ENCODE peak calls at places on chromosome 14, in seven cellular contexts. U is dorsolateral prefrontal cortex, R is psoas muscle, X is mesothelial cell of epicardium, A is left lung, E is progenitor cell of endocrine pancreas, Y is thoracic aorta. H is an unnamed sample.

GRCh38 chr14:53409974-53410373 is 256.9 kb upstream of the DDHD1 start:
- DNase-seq in U (no peak), R (no peak), X (no peak), A (no peak), E (no peak), Y (no peak), H (no peak)

GRCh38 chr14:86646125-86646524 is 1116.2 kb downstream of the FLRT2 start:
- DNase-seq in U (no peak), R (no peak), X (no peak), A (no peak), E (no peak), Y (no peak), H (no peak)

GRCh38 chr14:21748869-21749303 is 75.3 kb upstream of the OR4E1 start:
- DNase-seq in U (peak; percentile 61), R (no peak), X (peak; percentile 48), A (no peak), E (peak; percentile 19), Y (no peak), H (peak; percentile 25)

GRCh38 chr14:21317433-21317832 is 37.5 kb downstream of the RPGRIP1 start:
- DNase-seq in U (no peak), R (no peak), X (no peak), A (no peak), E (no peak), Y (no peak), H (peak; percentile 49)

GRCh38 chr14:74572829-74573360 is 39.1 kb downstream of the LTBP2 start:
- DNase-seq in U (no peak), R (no peak), X (no peak), A (no peak), E (no peak), Y (no peak), H (no peak)

GRCh38 chr14:54737132-54737711 is 165.4 kb downstream of the GCH1 start:
- DNase-seq in U (no peak), R (no peak), X (no peak), A (no peak), E (no peak), Y (no peak), H (no peak)

GRCh38 chr14:58426819-58427288 is 477 bp downstream of the TIMM9 start:
- DNase-seq in U (peak; percentile 70), R (peak; percentile 63), X (peak; percentile 56), A (peak; percentile 65), E (peak; percentile 31), Y (peak; percentile 19), H (peak; percentile 62)

GRCh38 chr14:53341324-53341723 is 188.2 kb upstream of the DDHD1 start:
- DNase-seq in U (no peak), R (no peak), X (no peak), A (no peak), E (no peak), Y (no peak), H (no peak)

GRCh38 chr14:38065101-38065762 is 142.5 kb upstream of the SSTR1 start:
- DNase-seq in U (no peak), R (no peak), X (no peak), A (no peak), E (no peak), Y (no peak), H (no peak)

GRCh38 chr14:48805315-48805714 is 780.9 kb downstream of the RPS29 start:
- DNase-seq in U (no peak), R (no peak), X (no peak), A (no peak), E (no peak), Y (no peak), H (no peak)

GRCh38 chr14:64279719-64280668 is 14.2 kb downstream of the ESR2 start:
- DNase-seq in U (no peak), R (no peak), X (no peak), A (no peak), E (no peak), Y (no peak), H (no peak)

GRCh38 chr14:100142073-100143040 is 17.1 kb downstream of the DEGS2 start:
- DNase-seq in U (no peak), R (peak; percentile 23), X (peak; percentile 74), A (peak; percentile 47), E (peak; percentile 60), Y (no peak), H (no peak)

GRCh38 chr14:92728781-92729364 is 19.6 kb downstream of the LGMN start:
- DNase-seq in U (no peak), R (no peak), X (no peak), A (peak; percentile 65), E (no peak), Y (no peak), H (peak; percentile 50)

GRCh38 chr14:36066636-36067035 is 109.9 kb downstream of the PTCSC3 start:
- DNase-seq in U (no peak), R (no peak), X (no peak), A (no peak), E (no peak), Y (no peak), H (no peak)

GRCh38 chr14:59541731-59542130 is 34.9 kb downstream of the CCDC175 start:
- DNase-seq in U (no peak), R (no peak), X (no peak), A (no peak), E (no peak), Y (no peak), H (no peak)

GRCh38 chr14:36666416-36667206 is 5.0 kb downstream of the PAX9 start:
- DNase-seq in U (no peak), R (no peak), X (peak; percentile 49), A (no peak), E (peak; percentile 17), Y (no peak), H (peak; percentile 10)

GRCh38 chr14:39015360-39015961 is 87.6 kb downstream of the SEC23A start:
- DNase-seq in U (no peak), R (no peak), X (no peak), A (no peak), E (no peak), Y (no peak), H (peak; percentile 66)

GRCh38 chr14:100522616-100523021 is 64.6 kb downstream of the BEGAIN start:
- DNase-seq in U (peak; percentile 36), R (no peak), X (peak; percentile 17), A (peak; percentile 10), E (no peak), Y (no peak), H (no peak)

DNA sequence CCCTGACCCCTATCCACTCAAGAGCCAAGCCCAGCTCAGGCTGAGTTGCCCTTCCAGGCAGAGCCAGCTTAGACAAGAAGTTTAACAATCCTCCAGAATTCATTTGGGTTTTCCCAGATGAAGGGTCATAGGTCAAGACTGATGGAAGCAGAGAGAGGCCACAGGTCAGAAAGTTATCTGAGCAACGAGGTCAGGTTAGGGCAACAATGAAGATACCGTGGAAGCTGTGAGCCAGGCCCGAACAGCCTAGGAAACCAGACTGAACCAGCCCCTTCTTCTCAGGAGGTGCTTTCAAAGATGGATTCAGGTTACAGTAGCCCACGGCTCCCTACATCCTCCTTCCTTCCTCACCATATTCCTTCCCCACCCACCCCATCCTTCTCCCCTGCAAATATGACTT is 53.1 kb downstream of the RHOJ start:
- DNase-seq in U (no peak), R (no peak), X (no peak), A (no peak), E (no peak), Y (no peak), H (no peak)
- TF ChIP-seq CTCF in U (no peak), R (no peak), X (no peak), A (no peak), E (no peak), Y (no peak), H (no peak)

GRCh38 chr14:94879504-94879903 is 109.6 kb upstream of the GSC start:
- DNase-seq in U (no peak), R (no peak), X (no peak), A (no peak), E (no peak), Y (no peak), H (no peak)
- TF ChIP-seq CTCF in U (no peak), R (no peak), X (no peak), A (no peak), E (no peak), Y (no peak), H (no peak)

GRCh38 chr14:23829736-23830474 is 123.7 kb upstream of the DHRS4 start:
- DNase-seq in U (no peak), R (peak; percentile 21), X (no peak), A (no peak), E (no peak), Y (peak; percentile 11), H (no peak)
- TF ChIP-seq CTCF in U (no peak), R (no peak), X (no peak), A (no peak), E (no peak), Y (no peak), H (no peak)

GRCh38 chr14:69002069-69002468 is 23.0 kb upstream of the ACTN1 start:
- DNase-seq in U (no peak), R (no peak), X (no peak), A (no peak), E (no peak), Y (no peak), H (no peak)
- TF ChIP-seq CTCF in U (peak; percentile 11), R (peak; percentile 43), X (no peak), A (no peak), E (peak; percentile 16), Y (peak; percentile 19), H (no peak)

GRCh38 chr14:23286020-23286903 is at the start of gene HOMEZ:
- DNase-seq in U (peak; percentile 99), R (peak; percentile 99), X (peak; percentile 95), A (peak; percentile 99), E (peak; percentile 97), Y (peak; percentile 97), H (peak; percentile 97)
- TF ChIP-seq CTCF in U (peak; percentile 47), R (no peak), X (no peak), A (no peak), E (peak; percentile 15), Y (no peak), H (no peak)